ENCODE peak calls at places on chromosomes 2 and 18, in eight cellular contexts. One of them, this sample, is unnamed.
A peak's percentile ranks its signal among the peaks of the same experiment; 100 is the strongest.

GRCh38 chr2:144198116-144198515 is 321.8 kb downstream of the ZEB2 start:
- DNase-seq in K562: no peak
- DNase-seq in SK-N-SH: no peak
- DNase-seq in stomach: no peak
- DNase-seq in transverse colon: no peak
- DNase-seq in GM12878: no peak
- DNase-seq in sigmoid colon: no peak
- DNase-seq in H1: no peak
- DNase-seq in this sample: no peak

GRCh38 chr2:24512404-24512803 is 21.4 kb downstream of the NCOA1 start:
- DNase-seq in K562: no peak
- DNase-seq in SK-N-SH: no peak
- DNase-seq in stomach: no peak
- DNase-seq in transverse colon: no peak
- DNase-seq in GM12878: no peak
- DNase-seq in sigmoid colon: no peak
- DNase-seq in H1: no peak
- DNase-seq in this sample: no peak

GRCh38 chr2:45699032-45699658 is 47.7 kb downstream of the PRKCE start:
- DNase-seq in K562: no peak
- DNase-seq in SK-N-SH: no peak
- DNase-seq in stomach: no peak
- DNase-seq in transverse colon: no peak
- DNase-seq in GM12878: no peak
- DNase-seq in sigmoid colon: no peak
- DNase-seq in H1: no peak
- DNase-seq in this sample: no peak

GRCh38 chr2:29056452-29056851 is 17.9 kb downstream of the PCARE start:
- DNase-seq in K562: no peak
- DNase-seq in SK-N-SH: no peak
- DNase-seq in stomach: no peak
- DNase-seq in transverse colon: no peak
- DNase-seq in GM12878: no peak
- DNase-seq in sigmoid colon: peak; percentile 20
- DNase-seq in H1: no peak
- DNase-seq in this sample: no peak

GRCh38 chr18:5895300-5895885 is at the start of gene TMEM200C:
- DNase-seq in K562: no peak
- DNase-seq in SK-N-SH: peak; percentile 86
- DNase-seq in stomach: no peak
- DNase-seq in transverse colon: no peak
- DNase-seq in GM12878: no peak
- DNase-seq in sigmoid colon: peak; percentile 66
- DNase-seq in H1: peak; percentile 66
- DNase-seq in this sample: peak; percentile 42

GRCh38 chr2:207394812-207395534 is 134.8 kb upstream of the CREB1 start:
- DNase-seq in K562: peak; percentile 88
- DNase-seq in SK-N-SH: no peak
- DNase-seq in stomach: no peak
- DNase-seq in transverse colon: no peak
- DNase-seq in GM12878: no peak
- DNase-seq in sigmoid colon: no peak
- DNase-seq in H1: no peak
- DNase-seq in this sample: no peak

GRCh38 chr18:54202851-54203250 is 21.6 kb downstream of the MBD2 start:
- DNase-seq in K562: no peak
- DNase-seq in SK-N-SH: no peak
- DNase-seq in stomach: no peak
- DNase-seq in transverse colon: no peak
- DNase-seq in GM12878: no peak
- DNase-seq in sigmoid colon: no peak
- DNase-seq in H1: no peak
- DNase-seq in this sample: no peak

GRCh38 chr2:23681356-23682140 is 245.4 kb downstream of the ATAD2B start:
- DNase-seq in K562: no peak
- DNase-seq in SK-N-SH: no peak
- DNase-seq in stomach: no peak
- DNase-seq in transverse colon: no peak
- DNase-seq in GM12878: no peak
- DNase-seq in sigmoid colon: no peak
- DNase-seq in H1: no peak
- DNase-seq in this sample: peak; percentile 35

GRCh38 chr2:240480834-240481623 is 45.6 kb downstream of the GPC1 start:
- DNase-seq in K562: no peak
- DNase-seq in SK-N-SH: peak; percentile 4
- DNase-seq in stomach: peak; percentile 20
- DNase-seq in transverse colon: no peak
- DNase-seq in GM12878: no peak
- DNase-seq in sigmoid colon: peak; percentile 64
- DNase-seq in H1: no peak
- DNase-seq in this sample: no peak

GRCh38 chr2:161412346-161412745 is 3.8 kb upstream of the TBR1 start:
- DNase-seq in K562: no peak
- DNase-seq in SK-N-SH: no peak
- DNase-seq in stomach: no peak
- DNase-seq in transverse colon: no peak
- DNase-seq in GM12878: no peak
- DNase-seq in sigmoid colon: no peak
- DNase-seq in H1: no peak
- DNase-seq in this sample: no peak

GRCh38 chr2:122148128-122148792 is 392.8 kb downstream of the TSN start:
- DNase-seq in K562: no peak
- DNase-seq in SK-N-SH: no peak
- DNase-seq in stomach: no peak
- DNase-seq in transverse colon: no peak
- DNase-seq in GM12878: no peak
- DNase-seq in sigmoid colon: no peak
- DNase-seq in H1: no peak
- DNase-seq in this sample: no peak

GRCh38 chr2:235162070-235162469 is 210.3 kb downstream of the SH3BP4 start:
- DNase-seq in K562: no peak
- DNase-seq in SK-N-SH: no peak
- DNase-seq in stomach: no peak
- DNase-seq in transverse colon: no peak
- DNase-seq in GM12878: no peak
- DNase-seq in sigmoid colon: no peak
- DNase-seq in H1: no peak
- DNase-seq in this sample: no peak

GRCh38 chr2:3692375-3692774 is 11.0 kb upstream of the DCDC2C start:
- DNase-seq in K562: peak; percentile 11
- DNase-seq in SK-N-SH: peak; percentile 68
- DNase-seq in stomach: no peak
- DNase-seq in transverse colon: no peak
- DNase-seq in GM12878: no peak
- DNase-seq in sigmoid colon: no peak
- DNase-seq in H1: peak; percentile 48
- DNase-seq in this sample: no peak

GRCh38 chr2:236106761-236107160 is 61.4 kb downstream of the GBX2 start:
- DNase-seq in K562: no peak
- DNase-seq in SK-N-SH: no peak
- DNase-seq in stomach: no peak
- DNase-seq in transverse colon: no peak
- DNase-seq in GM12878: no peak
- DNase-seq in sigmoid colon: no peak
- DNase-seq in H1: no peak
- DNase-seq in this sample: no peak

GRCh38 chr2:197292614-197293013 is 18.0 kb downstream of the ANKRD44 start:
- DNase-seq in K562: no peak
- DNase-seq in SK-N-SH: no peak
- DNase-seq in stomach: no peak
- DNase-seq in transverse colon: no peak
- DNase-seq in GM12878: no peak
- DNase-seq in sigmoid colon: no peak
- DNase-seq in H1: no peak
- DNase-seq in this sample: no peak

GRCh38 chr2:33442528-33443069 is 33.9 kb upstream of the RASGRP3 start:
- DNase-seq in K562: no peak
- DNase-seq in SK-N-SH: no peak
- DNase-seq in stomach: no peak
- DNase-seq in transverse colon: no peak
- DNase-seq in GM12878: no peak
- DNase-seq in sigmoid colon: no peak
- DNase-seq in H1: no peak
- DNase-seq in this sample: no peak

GRCh38 chr2:68230246-68231060 is 21.9 kb downstream of the PPP3R1 start:
- DNase-seq in K562: no peak
- DNase-seq in SK-N-SH: no peak
- DNase-seq in stomach: no peak
- DNase-seq in transverse colon: no peak
- DNase-seq in GM12878: no peak
- DNase-seq in sigmoid colon: no peak
- DNase-seq in H1: no peak
- DNase-seq in this sample: no peak

GRCh38 chr18:34978953-34979608 is 62.1 kb upstream of the MAPRE2 start:
- DNase-seq in K562: peak; percentile 90
- DNase-seq in SK-N-SH: peak; percentile 51
- DNase-seq in stomach: peak; percentile 72
- DNase-seq in transverse colon: peak; percentile 74
- DNase-seq in GM12878: peak; percentile 3
- DNase-seq in sigmoid colon: peak; percentile 78
- DNase-seq in H1: no peak
- DNase-seq in this sample: no peak

GRCh38 chr2:161208527-161209139 is 48.4 kb downstream of the TANK start:
- DNase-seq in K562: peak; percentile 80
- DNase-seq in SK-N-SH: no peak
- DNase-seq in stomach: no peak
- DNase-seq in transverse colon: no peak
- DNase-seq in GM12878: no peak
- DNase-seq in sigmoid colon: no peak
- DNase-seq in H1: no peak
- DNase-seq in this sample: no peak

GRCh38 chr18:71597219-71597618 is 946.9 kb downstream of the CBLN2 start:
- DNase-seq in K562: no peak
- DNase-seq in SK-N-SH: no peak
- DNase-seq in stomach: no peak
- DNase-seq in transverse colon: no peak
- DNase-seq in GM12878: no peak
- DNase-seq in sigmoid colon: no peak
- DNase-seq in H1: no peak
- DNase-seq in this sample: no peak

GRCh38 chr18:46213295-46213694 is 109.1 kb downstream of the HAUS1 start:
- DNase-seq in K562: no peak
- DNase-seq in SK-N-SH: peak; percentile 17
- DNase-seq in stomach: no peak
- DNase-seq in transverse colon: no peak
- DNase-seq in GM12878: no peak
- DNase-seq in sigmoid colon: no peak
- DNase-seq in H1: no peak
- DNase-seq in this sample: no peak

GRCh38 chr2:129914538-129915302 is 64.7 kb upstream of the RAB6C start:
- DNase-seq in K562: no peak
- DNase-seq in SK-N-SH: no peak
- DNase-seq in stomach: peak; percentile 15
- DNase-seq in transverse colon: no peak
- DNase-seq in GM12878: no peak
- DNase-seq in sigmoid colon: no peak
- DNase-seq in H1: peak; percentile 13
- DNase-seq in this sample: peak; percentile 53

GRCh38 chr2:20165677-20166509 is 59.0 kb downstream of the SDC1 start:
- DNase-seq in K562: no peak
- DNase-seq in SK-N-SH: no peak
- DNase-seq in stomach: no peak
- DNase-seq in transverse colon: no peak
- DNase-seq in GM12878: no peak
- DNase-seq in sigmoid colon: no peak
- DNase-seq in H1: no peak
- DNase-seq in this sample: no peak
- TF ChIP-seq EP300 in K562: no peak
- TF ChIP-seq EP300 in SK-N-SH: no peak
- TF ChIP-seq EP300 in stomach: no peak
- TF ChIP-seq EP300 in transverse colon: no peak
- TF ChIP-seq EP300 in GM12878: no peak
- TF ChIP-seq EP300 in sigmoid colon: no peak
- TF ChIP-seq EP300 in H1: no peak
- TF ChIP-seq EP300 in this sample: no peak

GRCh38 chr2:232521524-232521923 is 1.3 kb downstream of the PRSS56 start:
- DNase-seq in K562: no peak
- DNase-seq in SK-N-SH: no peak
- DNase-seq in stomach: no peak
- DNase-seq in transverse colon: no peak
- DNase-seq in GM12878: no peak
- DNase-seq in sigmoid colon: no peak
- DNase-seq in H1: no peak
- DNase-seq in this sample: no peak
- H3K4me3 ChIP-seq in K562: no peak overlapping the region
- H3K4me3 ChIP-seq in SK-N-SH: no peak overlapping the region
- H3K4me3 ChIP-seq in stomach: peak overlapping the region; percentile 26
- H3K4me3 ChIP-seq in transverse colon: no peak overlapping the region
- H3K4me3 ChIP-seq in GM12878: no peak overlapping the region
- H3K4me3 ChIP-seq in sigmoid colon: no peak overlapping the region
- H3K4me3 ChIP-seq in H1: no peak overlapping the region
- H3K4me3 ChIP-seq in this sample: no peak overlapping the region

DNA sequence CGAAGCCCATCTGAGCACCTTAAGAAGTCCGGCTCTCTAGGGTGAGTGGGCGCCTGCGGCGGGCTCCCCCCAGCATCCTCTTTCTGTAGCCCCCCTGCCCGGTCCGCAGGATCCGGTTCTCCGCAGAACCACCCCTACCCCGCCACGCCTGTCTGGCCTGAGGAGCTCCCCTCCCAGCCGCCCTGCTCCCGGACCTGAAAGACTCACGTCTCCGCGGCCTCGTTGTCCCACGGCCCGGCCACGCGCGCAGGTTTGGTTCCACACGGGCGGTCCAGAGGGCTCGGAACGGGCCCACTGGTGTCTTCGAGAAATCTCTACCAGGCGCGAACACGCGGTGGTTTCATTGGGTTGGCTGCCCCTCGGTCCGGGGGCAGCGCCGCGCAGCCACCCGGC is 237 bp downstream of the SLC39A6 start:
- DNase-seq in K562: no peak
- DNase-seq in SK-N-SH: no peak
- DNase-seq in stomach: no peak
- DNase-seq in transverse colon: no peak
- DNase-seq in GM12878: no peak
- DNase-seq in sigmoid colon: peak; percentile 76
- DNase-seq in H1: no peak
- DNase-seq in this sample: no peak
- TF ChIP-seq POLR2AphosphoS5 in K562: no peak
- TF ChIP-seq POLR2AphosphoS5 in SK-N-SH: no peak
- TF ChIP-seq POLR2AphosphoS5 in stomach: no peak
- TF ChIP-seq POLR2AphosphoS5 in transverse colon: no peak
- TF ChIP-seq POLR2AphosphoS5 in GM12878: no peak
- TF ChIP-seq POLR2AphosphoS5 in sigmoid colon: no peak
- TF ChIP-seq POLR2AphosphoS5 in H1: no peak
- TF ChIP-seq POLR2AphosphoS5 in this sample: no peak

DNA sequence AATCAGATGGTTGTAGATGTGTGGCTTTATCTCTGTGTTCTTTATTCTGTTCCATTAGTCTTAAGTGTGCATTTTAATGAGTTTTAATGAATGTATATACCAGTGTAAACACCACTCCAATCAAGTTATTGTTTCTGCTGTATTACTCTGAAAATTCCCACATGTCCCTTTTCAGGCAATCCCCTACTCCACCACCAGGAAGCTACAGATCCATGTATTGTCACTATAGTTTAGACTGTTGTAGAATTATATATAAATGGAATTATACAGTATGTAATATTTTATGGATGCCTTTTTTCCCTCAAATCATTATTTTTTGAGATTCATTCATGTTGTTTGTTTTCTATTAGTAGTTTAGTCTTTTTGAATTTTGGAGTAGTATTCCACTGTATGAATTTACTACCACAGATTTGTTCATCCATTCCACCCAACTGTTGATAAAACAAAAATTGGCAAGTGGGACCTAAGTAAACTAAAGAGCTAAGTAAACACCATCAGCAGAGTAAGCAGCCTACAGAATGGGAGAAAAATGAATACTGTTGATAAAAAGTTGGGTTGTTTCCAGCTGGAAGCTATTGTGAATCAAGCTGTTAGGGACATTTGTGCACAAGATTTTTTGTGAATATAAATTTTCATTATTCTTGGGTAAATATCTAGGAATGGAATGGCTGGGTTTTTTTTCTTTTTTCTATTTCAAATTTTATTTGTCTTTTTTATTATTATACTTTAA is 262.0 kb downstream of the CAMKMT start:
- DNase-seq in K562: no peak
- DNase-seq in SK-N-SH: no peak
- DNase-seq in stomach: no peak
- DNase-seq in transverse colon: no peak
- DNase-seq in GM12878: no peak
- DNase-seq in sigmoid colon: no peak
- DNase-seq in H1: no peak
- DNase-seq in this sample: no peak
- TF ChIP-seq EP300 in K562: no peak
- TF ChIP-seq EP300 in SK-N-SH: no peak
- TF ChIP-seq EP300 in stomach: no peak
- TF ChIP-seq EP300 in transverse colon: no peak
- TF ChIP-seq EP300 in GM12878: no peak
- TF ChIP-seq EP300 in sigmoid colon: no peak
- TF ChIP-seq EP300 in H1: no peak
- TF ChIP-seq EP300 in this sample: no peak